ENCODE peak calls at places on chromosome 22, in eight cellular contexts. One of them, this sample, is unnamed. For H3K4me1, the result is how much of the 10 kb centered on the place peaks cover.

GRCh38 chr22:37498289-37498909 is 12.2 kb upstream of the MFNG start:
- DNase-seq in mesendoderm: peak
- DNase-seq in neural progenitor cell: peak
- DNase-seq in tibial nerve: no peak
- DNase-seq in HepG2: peak
- DNase-seq in fibroblast of lung: no peak
- DNase-seq in A673: peak
- DNase-seq in IMR-90: no peak
- DNase-seq in this sample: no peak

GRCh38 chr22:40645579-40646197 is 9.2 kb upstream of the MRTFA start:
- DNase-seq in A673: no peak
- DNase-seq in tibial nerve: no peak
- DNase-seq in HepG2: no peak
- DNase-seq in fibroblast of lung: no peak
- DNase-seq in IMR-90: no peak
- DNase-seq in neural progenitor cell: no peak
- DNase-seq in mesendoderm: no peak
- DNase-seq in this sample: peak

GRCh38 chr22:32880061-32880460 is 78.6 kb downstream of the TIMP3 start:
- DNase-seq in mesendoderm: no peak
- DNase-seq in tibial nerve: no peak
- DNase-seq in IMR-90: peak
- DNase-seq in fibroblast of lung: peak
- DNase-seq in A673: no peak
- DNase-seq in HepG2: no peak
- DNase-seq in neural progenitor cell: no peak
- DNase-seq in this sample: no peak

GRCh38 chr22:19571207-19571795 is 47.1 kb upstream of the CLDN5 start:
- DNase-seq in mesendoderm: no peak
- DNase-seq in IMR-90: peak
- DNase-seq in fibroblast of lung: peak
- DNase-seq in neural progenitor cell: no peak
- DNase-seq in tibial nerve: no peak
- DNase-seq in A673: no peak
- DNase-seq in HepG2: no peak
- DNase-seq in this sample: no peak

GRCh38 chr22:22616636-22617035 is 27.8 kb upstream of the GGTLC2 start:
- DNase-seq in HepG2: no peak
- DNase-seq in A673: no peak
- DNase-seq in tibial nerve: no peak
- DNase-seq in mesendoderm: no peak
- DNase-seq in fibroblast of lung: no peak
- DNase-seq in neural progenitor cell: no peak
- DNase-seq in IMR-90: no peak
- DNase-seq in this sample: no peak

GRCh38 chr22:44661070-44661469 is 40.9 kb upstream of the PRR5 start:
- DNase-seq in A673: no peak
- DNase-seq in IMR-90: no peak
- DNase-seq in mesendoderm: peak
- DNase-seq in tibial nerve: no peak
- DNase-seq in HepG2: no peak
- DNase-seq in neural progenitor cell: peak
- DNase-seq in fibroblast of lung: no peak
- DNase-seq in this sample: no peak

GRCh38 chr22:24703101-24703500 is 71.4 kb downstream of the PIWIL3 start:
- DNase-seq in HepG2: peak
- DNase-seq in mesendoderm: no peak
- DNase-seq in tibial nerve: no peak
- DNase-seq in neural progenitor cell: no peak
- DNase-seq in A673: no peak
- DNase-seq in IMR-90: peak
- DNase-seq in fibroblast of lung: peak
- DNase-seq in this sample: no peak

GRCh38 chr22:19412934-19413333 is 18.6 kb downstream of the HIRA start:
- DNase-seq in neural progenitor cell: no peak
- DNase-seq in fibroblast of lung: no peak
- DNase-seq in mesendoderm: no peak
- DNase-seq in A673: no peak
- DNase-seq in tibial nerve: no peak
- DNase-seq in HepG2: no peak
- DNase-seq in IMR-90: no peak
- DNase-seq in this sample: no peak

GRCh38 chr22:21712751-21713427 is 22.7 kb downstream of the YPEL1 start:
- DNase-seq in fibroblast of lung: peak
- DNase-seq in IMR-90: peak
- DNase-seq in mesendoderm: peak
- DNase-seq in tibial nerve: peak
- DNase-seq in neural progenitor cell: peak
- DNase-seq in HepG2: peak
- DNase-seq in A673: peak
- DNase-seq in this sample: no peak

GRCh38 chr22:28051787-28052356 is 132.8 kb upstream of the PITPNB start:
- DNase-seq in fibroblast of lung: peak
- DNase-seq in HepG2: peak
- DNase-seq in mesendoderm: peak
- DNase-seq in tibial nerve: peak
- DNase-seq in neural progenitor cell: peak
- DNase-seq in IMR-90: peak
- DNase-seq in A673: peak
- DNase-seq in this sample: no peak

GRCh38 chr22:25644122-25644521 is 79.6 kb downstream of the GRK3 start:
- DNase-seq in neural progenitor cell: no peak
- DNase-seq in IMR-90: peak
- DNase-seq in HepG2: no peak
- DNase-seq in A673: no peak
- DNase-seq in mesendoderm: no peak
- DNase-seq in tibial nerve: no peak
- DNase-seq in fibroblast of lung: no peak
- DNase-seq in this sample: no peak

GRCh38 chr22:29171721-29172120 is 34.0 kb upstream of the EMID1 start:
- DNase-seq in mesendoderm: no peak
- DNase-seq in tibial nerve: no peak
- DNase-seq in IMR-90: no peak
- DNase-seq in HepG2: no peak
- DNase-seq in neural progenitor cell: no peak
- DNase-seq in fibroblast of lung: no peak
- DNase-seq in A673: no peak
- DNase-seq in this sample: no peak

GRCh38 chr22:19895160-19895849 is 40.6 kb upstream of the GNB1L start:
- DNase-seq in HepG2: no peak
- DNase-seq in neural progenitor cell: no peak
- DNase-seq in IMR-90: no peak
- DNase-seq in tibial nerve: no peak
- DNase-seq in A673: no peak
- DNase-seq in fibroblast of lung: no peak
- DNase-seq in mesendoderm: no peak
- DNase-seq in this sample: no peak

GRCh38 chr22:48138427-48138826 is 1376.0 kb downstream of the TBC1D22A start:
- DNase-seq in A673: no peak
- DNase-seq in fibroblast of lung: no peak
- DNase-seq in neural progenitor cell: no peak
- DNase-seq in mesendoderm: no peak
- DNase-seq in tibial nerve: no peak
- DNase-seq in IMR-90: no peak
- DNase-seq in HepG2: no peak
- DNase-seq in this sample: no peak

GRCh38 chr22:48139776-48140175 is 1377.3 kb downstream of the TBC1D22A start:
- DNase-seq in IMR-90: no peak
- DNase-seq in fibroblast of lung: no peak
- DNase-seq in A673: no peak
- DNase-seq in tibial nerve: no peak
- DNase-seq in neural progenitor cell: peak
- DNase-seq in mesendoderm: no peak
- DNase-seq in HepG2: no peak
- DNase-seq in this sample: no peak

GRCh38 chr22:48138855-48139254 is 1376.4 kb downstream of the TBC1D22A start:
- DNase-seq in IMR-90: no peak
- DNase-seq in HepG2: no peak
- DNase-seq in fibroblast of lung: no peak
- DNase-seq in mesendoderm: no peak
- DNase-seq in A673: no peak
- DNase-seq in neural progenitor cell: no peak
- DNase-seq in tibial nerve: no peak
- DNase-seq in this sample: no peak

GRCh38 chr22:48137640-48138039 is 1375.2 kb downstream of the TBC1D22A start:
- DNase-seq in mesendoderm: peak
- DNase-seq in tibial nerve: no peak
- DNase-seq in IMR-90: no peak
- DNase-seq in HepG2: no peak
- DNase-seq in fibroblast of lung: no peak
- DNase-seq in neural progenitor cell: no peak
- DNase-seq in A673: no peak
- DNase-seq in this sample: no peak

DNA sequence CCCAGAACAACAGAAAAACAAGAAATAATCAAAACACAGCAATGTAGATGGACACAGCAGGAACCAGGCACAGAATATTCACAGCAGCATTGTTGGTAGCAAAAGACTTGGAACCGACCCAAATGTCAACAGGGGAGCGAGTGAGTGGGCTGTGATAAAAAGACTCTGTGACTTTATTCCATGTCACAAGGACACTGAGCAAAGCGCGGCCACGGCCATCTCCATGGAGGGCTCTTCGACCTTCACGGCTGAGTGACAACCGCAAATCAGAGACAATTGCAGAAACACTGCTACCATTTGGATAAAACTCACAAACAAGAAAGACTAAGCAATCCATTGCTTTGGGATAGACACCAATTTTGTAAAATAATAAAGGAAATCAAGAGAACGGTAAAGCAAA is 1373.2 kb downstream of the TBC1D22A start:
- DNase-seq in IMR-90: no peak
- DNase-seq in mesendoderm: no peak
- DNase-seq in A673: peak
- DNase-seq in tibial nerve: no peak
- DNase-seq in HepG2: no peak
- DNase-seq in neural progenitor cell: no peak
- DNase-seq in fibroblast of lung: no peak
- DNase-seq in this sample: no peak
- H3K27ac ChIP-seq in IMR-90: no peak
- H3K27ac ChIP-seq in mesendoderm: no peak
- H3K27ac ChIP-seq in A673: no peak
- H3K27ac ChIP-seq in tibial nerve: no peak
- H3K27ac ChIP-seq in HepG2: no peak
- H3K27ac ChIP-seq in neural progenitor cell: no peak
- H3K27ac ChIP-seq in fibroblast of lung: no peak
- H3K27ac ChIP-seq in this sample: no peak

GRCh38 chr22:31639640-31640039 is 22.4 kb downstream of the PISD start:
- DNase-seq in IMR-90: no peak
- DNase-seq in tibial nerve: no peak
- DNase-seq in neural progenitor cell: no peak
- DNase-seq in mesendoderm: no peak
- DNase-seq in HepG2: no peak
- DNase-seq in fibroblast of lung: no peak
- DNase-seq in A673: no peak
- DNase-seq in this sample: no peak
- H3K4me1 ChIP-seq in IMR-90: under half
- H3K4me1 ChIP-seq in tibial nerve: under half
- H3K4me1 ChIP-seq in neural progenitor cell: under half
- H3K4me1 ChIP-seq in mesendoderm: under half
- H3K4me1 ChIP-seq in HepG2: under half
- H3K4me1 ChIP-seq in fibroblast of lung: under half
- H3K4me1 ChIP-seq in A673: under half
- H3K4me1 ChIP-seq in this sample: under half

DNA sequence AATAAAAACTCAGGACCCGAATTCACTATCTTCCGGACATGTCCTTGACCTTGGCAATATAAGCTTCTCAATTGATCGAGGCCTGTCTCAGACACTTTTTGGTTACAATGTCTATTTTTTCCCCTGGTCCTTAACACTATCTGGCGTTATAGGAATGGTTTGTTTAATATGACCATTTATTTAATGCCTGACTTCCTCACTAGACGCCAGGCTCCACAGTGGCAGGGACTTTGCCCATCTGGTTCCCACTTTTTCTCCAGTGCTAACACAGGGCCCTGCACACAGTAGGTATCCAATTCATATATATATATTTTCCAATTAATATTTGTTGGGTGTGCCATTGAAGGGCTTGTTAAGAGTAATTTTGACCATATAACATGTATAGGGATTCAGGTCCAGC is 7.9 kb upstream of the CBX6 start:
- DNase-seq in tibial nerve: no peak
- DNase-seq in mesendoderm: no peak
- DNase-seq in neural progenitor cell: no peak
- DNase-seq in fibroblast of lung: no peak
- DNase-seq in IMR-90: no peak
- DNase-seq in HepG2: no peak
- DNase-seq in A673: no peak
- DNase-seq in this sample: no peak
- H3K27ac ChIP-seq in tibial nerve: no peak
- H3K27ac ChIP-seq in mesendoderm: no peak
- H3K27ac ChIP-seq in neural progenitor cell: no peak
- H3K27ac ChIP-seq in fibroblast of lung: no peak
- H3K27ac ChIP-seq in IMR-90: no peak
- H3K27ac ChIP-seq in HepG2: no peak
- H3K27ac ChIP-seq in A673: no peak
- H3K27ac ChIP-seq in this sample: no peak

GRCh38 chr22:35334010-35334409 is 34.3 kb downstream of the TOM1 start:
- DNase-seq in neural progenitor cell: no peak
- DNase-seq in fibroblast of lung: no peak
- DNase-seq in tibial nerve: no peak
- DNase-seq in mesendoderm: no peak
- DNase-seq in HepG2: no peak
- DNase-seq in IMR-90: no peak
- DNase-seq in A673: no peak
- DNase-seq in this sample: no peak
- H3K4me1 ChIP-seq in neural progenitor cell: under half
- H3K4me1 ChIP-seq in fibroblast of lung: under half
- H3K4me1 ChIP-seq in tibial nerve: under half
- H3K4me1 ChIP-seq in mesendoderm: under half
- H3K4me1 ChIP-seq in HepG2: under half
- H3K4me1 ChIP-seq in IMR-90: under half
- H3K4me1 ChIP-seq in A673: under half
- H3K4me1 ChIP-seq in this sample: under half

GRCh38 chr22:46008291-46008690 is 31.3 kb upstream of the WNT7B start:
- DNase-seq in IMR-90: no peak
- DNase-seq in tibial nerve: no peak
- DNase-seq in fibroblast of lung: peak
- DNase-seq in HepG2: no peak
- DNase-seq in neural progenitor cell: no peak
- DNase-seq in A673: no peak
- DNase-seq in mesendoderm: no peak
- DNase-seq in this sample: no peak

GRCh38 chr22:46006379-46007002 is 29.5 kb upstream of the WNT7B start:
- DNase-seq in IMR-90: peak
- DNase-seq in HepG2: peak
- DNase-seq in A673: peak
- DNase-seq in neural progenitor cell: peak
- DNase-seq in mesendoderm: peak
- DNase-seq in tibial nerve: peak
- DNase-seq in fibroblast of lung: peak
- DNase-seq in this sample: peak

GRCh38 chr22:46007848-46008261 is 30.9 kb upstream of the WNT7B start:
- DNase-seq in A673: peak
- DNase-seq in IMR-90: peak
- DNase-seq in neural progenitor cell: no peak
- DNase-seq in mesendoderm: peak
- DNase-seq in tibial nerve: peak
- DNase-seq in HepG2: no peak
- DNase-seq in fibroblast of lung: peak
- DNase-seq in this sample: peak

GRCh38 chr22:46008836-46009596 is 32.1 kb upstream of the WNT7B start:
- DNase-seq in tibial nerve: no peak
- DNase-seq in A673: no peak
- DNase-seq in mesendoderm: no peak
- DNase-seq in HepG2: no peak
- DNase-seq in IMR-90: no peak
- DNase-seq in neural progenitor cell: no peak
- DNase-seq in fibroblast of lung: no peak
- DNase-seq in this sample: peak

GRCh38 chr22:46007003-46007847 is 30.3 kb upstream of the WNT7B start:
- DNase-seq in mesendoderm: no peak
- DNase-seq in IMR-90: peak
- DNase-seq in A673: peak
- DNase-seq in tibial nerve: no peak
- DNase-seq in HepG2: no peak
- DNase-seq in neural progenitor cell: no peak
- DNase-seq in fibroblast of lung: peak
- DNase-seq in this sample: no peak
- H3K27ac ChIP-seq in mesendoderm: no peak
- H3K27ac ChIP-seq in IMR-90: peak
- H3K27ac ChIP-seq in A673: peak
- H3K27ac ChIP-seq in tibial nerve: peak
- H3K27ac ChIP-seq in HepG2: no peak
- H3K27ac ChIP-seq in neural progenitor cell: no peak
- H3K27ac ChIP-seq in fibroblast of lung: peak
- H3K27ac ChIP-seq in this sample: peak

This sample was measured in suprapubic skin.